ENCODE peak calls at places on chromosome 4, in four cellular contexts. B is A673, X is brain microvascular endothelial cell, V is HL-60. M is an unnamed sample.
A peak's percentile ranks its signal among the peaks of the same experiment; 100 is the strongest.

GRCh38 chr4:185508162-185508561 is 27.1 kb downstream of the PDLIM3 start:
- DNase-seq in B (no peak), X (no peak), V (no peak), M (peak; percentile 58)

GRCh38 chr4:74426101-74426500 is 18.8 kb upstream of the AREG start:
- DNase-seq in B (peak; percentile 3), X (peak; percentile 92), V (no peak), M (no peak)

GRCh38 chr4:163492951-163493504 is 1.5 kb upstream of the TMA16 start:
- DNase-seq in B (peak; percentile 15), X (no peak), V (no peak), M (peak; percentile 4)

GRCh38 chr4:101102114-101102752 is 245.1 kb downstream of the PPP3CA start:
- DNase-seq in B (peak; percentile 32), X (peak; percentile 53), V (no peak), M (no peak)

GRCh38 chr4:52545099-52546069 is 113.7 kb downstream of the USP46 start:
- DNase-seq in B (peak; percentile 56), X (peak; percentile 70), V (peak; percentile 39), M (peak; percentile 75)

GRCh38 chr4:152255437-152255836 is 280.5 kb downstream of the FBXW7 start:
- DNase-seq in B (peak; percentile 78), X (peak; percentile 33), V (no peak), M (no peak)

GRCh38 chr4:156169011-156169410 is 215.3 kb upstream of the CTSO start:
- DNase-seq in B (peak; percentile 85), X (peak; percentile 96), V (no peak), M (peak; percentile 14)

GRCh38 chr4:145511913-145512522 is 30.4 kb downstream of the SMAD1 start:
- DNase-seq in B (peak; percentile 34), X (no peak), V (no peak), M (peak; percentile 12)

GRCh38 chr4:145340071-145340695 is 141.5 kb upstream of the SMAD1 start:
- DNase-seq in B (no peak), X (no peak), V (no peak), M (no peak)

GRCh38 chr4:114727426-114727825 is 128.8 kb downstream of the UGT8 start:
- DNase-seq in B (peak; percentile 59), X (no peak), V (no peak), M (no peak)

GRCh38 chr4:2462218-2462991 is 6.5 kb upstream of the RNF4 start:
- DNase-seq in B (peak; percentile 81), X (peak; percentile 33), V (no peak), M (peak; percentile 39)

GRCh38 chr4:128961405-128961804 is 131.9 kb downstream of the SCLT1 start:
- DNase-seq in B (no peak), X (no peak), V (no peak), M (no peak)

GRCh38 chr4:163166041-163166579 is 580 bp downstream of the NAF1 start:
- DNase-seq in B (peak; percentile 52), X (peak; percentile 35), V (no peak), M (peak; percentile 54)

GRCh38 chr4:124937993-124938392 is 225.5 kb upstream of the ANKRD50 start:
- DNase-seq in B (no peak), X (no peak), V (no peak), M (no peak)

GRCh38 chr4:6873792-6874461 is 35.7 kb upstream of the TBC1D14 start:
- DNase-seq in B (peak; percentile 67), X (peak; percentile 64), V (no peak), M (peak; percentile 12)

GRCh38 chr4:103199009-103199408 is 866 bp upstream of the CENPE start:
- DNase-seq in B (no peak), X (no peak), V (no peak), M (no peak)
- H3K27ac ChIP-seq in B (no peak overlapping the region), X (no peak overlapping the region), V (peak overlapping the region; percentile 81), M (no peak overlapping the region)

GRCh38 chr4:90951037-90951436 is 823.8 kb downstream of the CCSER1 start:
- DNase-seq in B (no peak), X (peak; percentile 45), V (no peak), M (peak; percentile 61)

DNA sequence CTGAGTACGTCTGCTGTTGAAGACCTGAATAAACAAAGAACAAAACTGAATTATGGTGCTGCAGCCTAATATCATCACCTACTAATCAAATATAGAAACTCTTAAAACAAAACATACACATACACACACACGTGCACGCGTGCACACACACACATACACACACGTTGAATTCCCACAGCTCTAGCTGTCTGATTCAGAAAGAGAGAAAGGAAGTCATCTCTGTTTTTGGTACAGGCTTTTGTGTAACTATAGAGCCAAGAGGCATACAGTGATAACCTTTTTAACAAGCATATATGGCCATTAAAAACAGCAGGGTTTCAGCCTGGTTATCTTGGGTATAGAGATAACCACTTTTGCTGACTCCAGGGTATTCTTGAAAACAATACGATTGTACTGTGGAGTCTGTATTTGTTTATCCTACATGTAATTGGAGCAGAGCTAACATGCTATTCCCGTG is 823.2 kb downstream of the CCSER1 start:
- DNase-seq in B (no peak), X (no peak), V (no peak), M (no peak)
- TF ChIP-seq CTCF in B (no peak), X (no peak), V (no peak), M (no peak)

DNA sequence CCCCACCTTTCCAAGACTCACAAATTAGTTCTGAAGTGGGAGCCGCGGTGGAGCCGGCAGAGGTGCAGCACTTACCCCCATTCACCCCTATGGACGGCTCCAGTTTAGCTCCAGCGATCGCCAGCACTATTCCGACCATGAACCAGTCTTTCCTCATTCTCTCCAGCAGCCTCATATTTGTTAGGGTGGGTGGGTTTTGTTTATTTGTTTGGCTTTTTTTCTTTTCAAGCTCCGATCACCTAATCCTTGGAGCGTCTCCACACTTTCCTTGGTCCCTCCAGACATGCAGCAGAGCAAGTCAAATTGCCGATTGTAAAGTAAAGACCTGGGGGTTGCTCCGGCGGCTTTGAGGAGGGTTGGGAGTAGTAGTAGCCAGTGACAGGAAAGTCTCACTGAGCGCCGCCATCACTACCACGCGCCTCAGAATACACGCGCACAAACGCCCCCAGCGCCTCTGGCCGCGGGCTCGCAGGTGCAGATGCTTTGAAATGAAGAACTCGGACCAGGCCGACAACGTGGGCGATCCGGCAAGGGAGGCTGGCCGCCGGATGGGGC is at the start of gene SLC10A7:
- DNase-seq in B (peak; percentile 88), X (peak; percentile 72), V (no peak), M (peak; percentile 73)
- H3K27ac ChIP-seq in B (peak within 1 kb of the TSS; percentile 95), X (peak within 1 kb of the TSS; percentile 84), V (peak within 1 kb of the TSS; percentile 85), M (peak within 1 kb of the TSS; percentile 87)

DNA sequence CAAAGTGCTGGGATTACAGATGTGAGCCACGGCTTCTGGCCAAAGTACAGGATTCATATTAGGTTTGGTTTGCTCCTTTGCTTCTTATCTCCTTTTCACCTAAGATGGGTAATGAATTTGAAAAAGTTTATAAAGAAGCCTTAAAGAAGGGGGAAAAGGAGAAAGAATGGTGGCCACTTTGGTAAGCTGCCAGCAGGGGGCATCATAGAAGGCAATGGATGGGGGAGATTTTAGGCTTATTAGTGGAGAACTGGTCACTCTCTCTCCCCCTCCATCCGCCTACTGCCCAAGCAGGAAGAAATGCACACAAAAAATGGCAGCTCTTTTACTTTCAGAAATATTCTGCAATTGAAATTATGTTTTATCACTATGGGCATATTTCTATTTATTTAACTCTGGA is 32.0 kb downstream of the SPARCL1 start:
- DNase-seq in B (no peak), X (no peak), V (no peak), M (no peak)
- TF ChIP-seq CTCF in B (peak; percentile 47), X (peak; percentile 63), V (peak; percentile 23), M (peak; percentile 12)

DNA sequence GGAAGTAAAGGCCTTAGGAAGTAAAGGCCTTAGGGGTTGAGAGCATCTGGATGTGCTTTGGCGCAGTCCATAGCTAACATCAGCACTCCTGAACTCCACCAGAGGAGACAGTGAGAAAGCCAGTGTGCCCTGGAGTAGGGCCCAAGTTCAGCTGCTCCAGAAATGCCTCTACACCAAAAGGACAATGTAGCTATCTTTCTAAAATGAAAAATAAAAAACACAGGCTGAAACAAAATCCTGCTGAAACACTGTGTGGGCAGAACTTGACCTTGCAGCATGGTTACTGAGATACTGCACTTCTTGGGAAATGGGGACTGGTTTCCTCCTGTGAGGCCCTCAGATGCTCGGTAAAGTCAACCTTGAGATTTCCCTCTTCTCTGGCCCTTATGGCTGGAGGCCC is 29.3 kb downstream of the SH3RF1 start:
- DNase-seq in B (no peak), X (no peak), V (no peak), M (no peak)
- H3K27ac ChIP-seq in B (no peak overlapping the region), X (no peak overlapping the region), V (no peak overlapping the region), M (no peak overlapping the region)

DNA sequence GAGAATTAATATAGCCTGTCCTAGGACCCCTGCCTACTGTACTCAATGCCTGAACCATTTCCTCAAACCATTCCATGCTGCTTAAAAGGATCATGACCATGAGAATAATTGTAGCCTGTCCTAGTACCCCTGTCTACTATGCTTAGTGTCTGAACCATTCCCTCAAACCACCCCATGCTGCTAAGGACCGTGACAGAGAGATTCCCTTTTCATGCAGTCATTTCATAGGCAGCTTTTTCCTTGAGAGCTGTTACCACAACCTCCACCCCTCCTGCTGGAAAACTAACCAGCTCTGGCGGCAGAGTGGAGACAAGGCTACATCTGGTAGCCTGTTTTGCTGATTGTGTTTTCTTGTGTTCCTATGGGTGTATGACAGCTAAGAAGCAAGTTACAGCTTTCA is 174.9 kb upstream of the SMARCAD1 start:
- DNase-seq in B (peak; percentile 8), X (peak; percentile 55), V (no peak), M (no peak)
- TF ChIP-seq CTCF in B (no peak), X (no peak), V (no peak), M (no peak)

GRCh38 chr4:176549161-176549865 is 229.5 kb downstream of the SPCS3 start:
- DNase-seq in B (no peak), X (no peak), V (no peak), M (peak; percentile 19)
- H3K27ac ChIP-seq in B (no peak overlapping the region), X (peak overlapping the region; percentile 94), V (no peak overlapping the region), M (no peak overlapping the region)

DNA sequence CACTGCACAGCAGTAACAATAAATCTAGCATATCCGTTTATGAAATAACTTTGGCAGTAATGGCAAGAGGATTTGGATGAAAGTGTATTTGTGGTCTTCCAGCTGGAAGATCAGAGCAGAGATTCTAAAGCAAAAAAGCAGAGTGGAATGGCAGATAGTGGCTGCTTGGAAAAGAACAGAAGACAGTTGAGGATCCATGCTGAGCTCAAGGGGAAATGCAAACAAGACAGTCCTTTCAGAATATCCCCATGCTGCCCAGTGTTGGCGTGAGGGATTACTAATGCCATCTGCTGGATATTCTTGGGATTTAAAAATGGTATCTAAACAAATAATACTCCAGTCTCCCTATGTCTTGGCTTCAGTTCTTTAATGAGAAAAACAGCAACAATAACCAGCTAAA is 629.1 kb upstream of the ATOH1 start:
- DNase-seq in B (peak; percentile 67), X (peak; percentile 6), V (no peak), M (peak; percentile 54)
- TF ChIP-seq CTCF in B (peak; percentile 48), X (peak; percentile 62), V (peak; percentile 18), M (peak; percentile 50)

GRCh38 chr4:40934671-40935070 is 184.9 kb downstream of the NSUN7 start:
- DNase-seq in B (no peak), X (no peak), V (no peak), M (no peak)
- H3K27ac ChIP-seq in B (no peak overlapping the region), X (no peak overlapping the region), V (no peak overlapping the region), M (no peak overlapping the region)